ENCODE peak calls at places on chromosomes 4 and X, in ten cellular contexts. A is stimulated activated CD4-positive, alpha-beta T cell treated with anti-CD3 and anti-CD28 coated beads, Interleukin-12 subunit alpha, Interleukin-12 subunit beta, amount 100 ng/mL, for 24 hours; J is HS-27A; L is nephron progenitor cell; D is activated CD8-positive, alpha-beta memory T cell treated with anti-CD3 and anti-CD28 coated beads for 48 hours; G is hypothalamus; T is NCI-H748 treated with DMSO at 0.1 percent for 48 hours; V is non-pigmented ciliary epithelial cell; S is GDM1; K is progenitor cell of endocrine pancreas. Z is an unnamed sample.

GRCh38 chrX:24657671-24658410 is 10.7 kb upstream of the PCYT1B start:
- DNase-seq in A (no peak), J (no peak), L (no peak), D (no peak), G (no peak), T (no peak), V (no peak), S (no peak), K (no peak), Z (no peak)

GRCh38 chr4:1780435-1780834 is 12.7 kb upstream of the FGFR3 start:
- DNase-seq in A (no peak), J (no peak), L (no peak), D (no peak), G (no peak), T (no peak), V (no peak), S (no peak), K (no peak), Z (no peak)

GRCh38 chr4:124483043-124483906 is 229.3 kb downstream of the ANKRD50 start:
- DNase-seq in A (no peak), J (no peak), L (no peak), D (no peak), G (no peak), T (peak; percentile 20), V (no peak), S (no peak), K (no peak), Z (peak; percentile 58)

GRCh38 chr4:182351485-182351884 is 108.3 kb downstream of the TENM3 start:
- DNase-seq in A (no peak), J (no peak), L (no peak), D (no peak), G (no peak), T (no peak), V (no peak), S (no peak), K (no peak), Z (no peak)

GRCh38 chr4:11252149-11252548 is 176.5 kb downstream of the HS3ST1 start:
- DNase-seq in A (no peak), J (no peak), L (no peak), D (no peak), G (no peak), T (no peak), V (no peak), S (no peak), K (no peak), Z (no peak)

GRCh38 chrX:46572295-46572936 is 1.1 kb upstream of the CHST7 start:
- DNase-seq in A (no peak), J (no peak), L (no peak), D (no peak), G (no peak), T (no peak), V (no peak), S (no peak), K (no peak), Z (no peak)

GRCh38 chrX:87397103-87397886 is 120.3 kb upstream of the KLHL4 start:
- DNase-seq in A (no peak), J (no peak), L (no peak), D (no peak), G (no peak), T (no peak), V (no peak), S (no peak), K (no peak), Z (no peak)

GRCh38 chr4:108166441-108167315 is 2.1 kb downstream of the LEF1 start:
- DNase-seq in A (peak; percentile 54), J (no peak), L (peak; percentile 71), D (peak; percentile 59), G (no peak), T (peak; percentile 46), V (no peak), S (no peak), K (no peak), Z (peak; percentile 65)

GRCh38 chr4:74146581-74147129 is 11.3 kb upstream of the MTHFD2L start:
- DNase-seq in A (no peak), J (no peak), L (no peak), D (no peak), G (no peak), T (no peak), V (no peak), S (no peak), K (no peak), Z (no peak)

GRCh38 chrX:77527233-77528001 is 80.2 kb downstream of the FGF16 start:
- DNase-seq in A (no peak), J (no peak), L (no peak), D (no peak), G (no peak), T (no peak), V (no peak), S (no peak), K (no peak), Z (no peak)

GRCh38 chr4:36187723-36188333 is 56.5 kb downstream of the ARAP2 start:
- DNase-seq in A (no peak), J (no peak), L (peak; percentile 5), D (no peak), G (no peak), T (peak; percentile 33), V (no peak), S (peak; percentile 1), K (no peak), Z (no peak)

GRCh38 chr4:148016063-148016637 is 284.3 kb downstream of the ARHGAP10 start:
- DNase-seq in A (no peak), J (no peak), L (no peak), D (no peak), G (no peak), T (no peak), V (no peak), S (no peak), K (no peak), Z (no peak)

GRCh38 chr4:143391895-143392294 is 55.2 kb downstream of the GAB1 start:
- DNase-seq in A (no peak), J (no peak), L (no peak), D (no peak), G (no peak), T (no peak), V (peak; percentile 74), S (no peak), K (no peak), Z (no peak)

GRCh38 chrX:40179333-40179732 is 81.6 kb upstream of the BCOR start:
- DNase-seq in A (no peak), J (no peak), L (no peak), D (no peak), G (no peak), T (no peak), V (no peak), S (peak; percentile 40), K (no peak), Z (no peak)

GRCh38 chrX:13902406-13902805 is 85.5 kb upstream of the GPM6B start:
- DNase-seq in A (no peak), J (no peak), L (no peak), D (no peak), G (no peak), T (no peak), V (no peak), S (no peak), K (no peak), Z (no peak)

GRCh38 chr4:153383131-153383530 is 38.6 kb downstream of the MND1 start:
- DNase-seq in A (no peak), J (no peak), L (no peak), D (no peak), G (no peak), T (no peak), V (no peak), S (no peak), K (no peak), Z (no peak)

GRCh38 chr4:16029329-16029728 is 54.5 kb downstream of the PROM1 start:
- DNase-seq in A (no peak), J (peak; percentile 11), L (peak; percentile 13), D (no peak), G (no peak), T (no peak), V (peak; percentile 76), S (no peak), K (no peak), Z (no peak)

GRCh38 chrX:107579956-107580355 is 48.4 kb upstream of the PRPS1 start:
- DNase-seq in A (no peak), J (no peak), L (no peak), D (no peak), G (no peak), T (no peak), V (no peak), S (no peak), K (no peak), Z (no peak)

GRCh38 chr4:23654791-23655190 is 235.1 kb downstream of the PPARGC1A start:
- DNase-seq in A (no peak), J (no peak), L (no peak), D (no peak), G (no peak), T (no peak), V (peak; percentile 14), S (no peak), K (no peak), Z (no peak)

GRCh38 chr4:8228319-8229250 is 29.5 kb downstream of the SH3TC1 start:
- DNase-seq in A (peak; percentile 65), J (no peak), L (no peak), D (peak; percentile 49), G (no peak), T (peak; percentile 1), V (peak; percentile 42), S (peak; percentile 32), K (no peak), Z (no peak)

GRCh38 chrX:109856974-109857373 is 123.9 kb upstream of the ACSL4 start:
- DNase-seq in A (no peak), J (no peak), L (peak; percentile 15), D (no peak), G (no peak), T (peak; percentile 23), V (no peak), S (no peak), K (no peak), Z (peak; percentile 9)

GRCh38 chr4:100286601-100287000 is 96.3 kb upstream of the DDIT4L start:
- DNase-seq in A (no peak), J (no peak), L (peak; percentile 35), D (no peak), G (no peak), T (peak; percentile 45), V (no peak), S (no peak), K (no peak), Z (no peak)

GRCh38 chrX:129058405-129058804 is 464.9 kb downstream of the SMARCA1 start:
- DNase-seq in A (no peak), J (no peak), L (no peak), D (no peak), G (no peak), T (no peak), V (no peak), S (no peak), K (no peak), Z (no peak)

GRCh38 chr4:76235915-76236314 is 15.6 kb upstream of the FAM47E start:
- DNase-seq in A (no peak), J (no peak), L (no peak), D (no peak), G (no peak), T (peak; percentile 47), V (no peak), S (no peak), K (no peak), Z (no peak)

GRCh38 chr4:16685536-16685935 is 212.9 kb downstream of the LDB2 start:
- DNase-seq in A (no peak), J (peak; percentile 81), L (no peak), D (no peak), G (no peak), T (no peak), V (peak; percentile 68), S (no peak), K (no peak), Z (no peak)

GRCh38 chr4:119053245-119053644 is 82.4 kb upstream of the MYOZ2 start:
- DNase-seq in A (no peak), J (no peak), L (no peak), D (no peak), G (no peak), T (no peak), V (no peak), S (no peak), K (no peak), Z (no peak)

GRCh38 chrX:152842772-152843338 is 12.0 kb downstream of the NSDHL start:
- DNase-seq in A (no peak), J (no peak), L (no peak), D (no peak), G (no peak), T (no peak), V (no peak), S (no peak), K (no peak), Z (no peak)

GRCh38 chr4:82984459-82984858 is 26.2 kb downstream of the LIN54 start:
- DNase-seq in A (no peak), J (no peak), L (no peak), D (no peak), G (no peak), T (no peak), V (peak; percentile 30), S (no peak), K (no peak), Z (no peak)